ENCODE peak calls at places on chromosomes 3 and 15, in six cellular contexts. J is foreskin fibroblast; N is ELF-1; E is H54; L is stimulated activated CD8-positive, alpha-beta memory T cell treated with anti-CD3 and anti-CD28 coated beads, Interleukin-7, amount 100 ng/mL, for 1 hour; V is GM20000. O is an unnamed sample.
A peak's percentile ranks its signal among the peaks of the same experiment; 100 is the strongest.

GRCh38 chr15:62241135-62241770 is 76.2 kb upstream of the C2CD4B start:
- DNase-seq in J (no peak), N (peak; percentile 75), E (peak; percentile 12), L (no peak), V (no peak), O (no peak)

GRCh38 chr15:73922186-73923151 is 3.8 kb upstream of the LOXL1 start:
- DNase-seq in J (no peak), N (peak; percentile 76), E (no peak), L (no peak), V (no peak), O (no peak)

GRCh38 chr15:92898988-92899909 is 875 bp upstream of the CHD2 start:
- DNase-seq in J (peak; percentile 39), N (no peak), E (no peak), L (no peak), V (no peak), O (no peak)

GRCh38 chr3:114362815-114363214 is 69.0 kb downstream of the TIGIT start:
- DNase-seq in J (peak; percentile 20), N (no peak), E (no peak), L (no peak), V (peak; percentile 41), O (no peak)

GRCh38 chr3:117358717-117359314 is 649.2 kb downstream of the TUSC7 start:
- DNase-seq in J (no peak), N (no peak), E (no peak), L (no peak), V (no peak), O (no peak)

GRCh38 chr3:145854486-145854885 is 306.5 kb downstream of the PLOD2 start:
- DNase-seq in J (no peak), N (no peak), E (no peak), L (no peak), V (no peak), O (no peak)

GRCh38 chr3:185270262-185270955 is 16.6 kb upstream of the EHHADH start:
- DNase-seq in J (peak; percentile 27), N (peak; percentile 78), E (no peak), L (no peak), V (peak; percentile 26), O (no peak)

GRCh38 chr3:101635954-101636798 is 40.8 kb downstream of the ZBTB11 start:
- DNase-seq in J (peak; percentile 12), N (peak; percentile 79), E (peak; percentile 34), L (peak; percentile 46), V (peak; percentile 65), O (no peak)

GRCh38 chr3:150588027-150588830 is 14.9 kb upstream of the SELENOT start:
- DNase-seq in J (no peak), N (no peak), E (no peak), L (no peak), V (no peak), O (no peak)

GRCh38 chr15:56736308-56736707 is 3.0 kb upstream of the ZNF280D start:
- DNase-seq in J (peak; percentile 6), N (no peak), E (no peak), L (no peak), V (no peak), O (peak; percentile 72)

GRCh38 chr3:184481924-184482671 is 79.5 kb upstream of the EPHB3 start:
- DNase-seq in J (no peak), N (no peak), E (no peak), L (no peak), V (no peak), O (no peak)

GRCh38 chr3:12194209-12194608 is 35.5 kb upstream of the TIMP4 start:
- DNase-seq in J (peak; percentile 90), N (no peak), E (no peak), L (no peak), V (no peak), O (peak; percentile 61)

GRCh38 chr3:170033489-170033888 is 4.3 kb upstream of the GPR160 start:
- DNase-seq in J (no peak), N (peak; percentile 27), E (no peak), L (no peak), V (no peak), O (no peak)

GRCh38 chr3:22474706-22475470 is 723.9 kb upstream of the ZNF385D start:
- DNase-seq in J (peak; percentile 24), N (no peak), E (no peak), L (no peak), V (no peak), O (no peak)

GRCh38 chr15:99010743-99011142 is 3.2 kb upstream of the PGPEP1L start:
- DNase-seq in J (no peak), N (no peak), E (no peak), L (no peak), V (no peak), O (no peak)

GRCh38 chr15:68150186-68150585 is 54.9 kb downstream of the CALML4 start:
- DNase-seq in J (no peak), N (no peak), E (no peak), L (no peak), V (no peak), O (no peak)

GRCh38 chr3:10358309-10358980 is 37.5 kb upstream of the SEC13 start:
- DNase-seq in J (no peak), N (no peak), E (no peak), L (no peak), V (no peak), O (no peak)

GRCh38 chr15:44501768-44502366 is 35.1 kb upstream of the EIF3J start:
- DNase-seq in J (peak; percentile 20), N (no peak), E (no peak), L (no peak), V (peak; percentile 36), O (peak; percentile 12)

GRCh38 chr3:8827641-8828040 is 58.2 kb upstream of the OXTR start:
- DNase-seq in J (peak; percentile 35), N (no peak), E (no peak), L (no peak), V (no peak), O (no peak)

GRCh38 chr3:39190281-39191025 is 1.9 kb downstream of the XIRP1 start:
- DNase-seq in J (no peak), N (no peak), E (no peak), L (no peak), V (no peak), O (no peak)

GRCh38 chr3:55721716-55722484 is 234.8 kb upstream of the WNT5A start:
- DNase-seq in J (peak; percentile 14), N (no peak), E (no peak), L (no peak), V (peak; percentile 31), O (no peak)

GRCh38 chr15:85404922-85405293 is 24.5 kb downstream of the AKAP13 start:
- DNase-seq in J (no peak), N (no peak), E (no peak), L (no peak), V (no peak), O (no peak)

GRCh38 chr3:15708882-15709677 is 88.7 kb downstream of the ANKRD28 start:
- DNase-seq in J (peak; percentile 71), N (no peak), E (no peak), L (no peak), V (no peak), O (peak; percentile 19)

GRCh38 chr3:132262305-132262704 is 54.9 kb upstream of the ACP3 start:
- DNase-seq in J (no peak), N (no peak), E (no peak), L (no peak), V (no peak), O (no peak)

GRCh38 chr3:107704477-107704876 is 181.7 kb downstream of the BBX start:
- DNase-seq in J (no peak), N (no peak), E (peak; percentile 6), L (no peak), V (no peak), O (no peak)

GRCh38 chr3:58025406-58025805 is 17.2 kb downstream of the FLNB start:
- DNase-seq in J (no peak), N (no peak), E (no peak), L (no peak), V (no peak), O (no peak)

GRCh38 chr15:25783607-25784131 is 79.5 kb downstream of the ATP10A start:
- DNase-seq in J (no peak), N (peak; percentile 79), E (no peak), L (peak; percentile 19), V (no peak), O (no peak)

GRCh38 chr15:50176869-50177268 is 5.1 kb upstream of the SLC27A2 start:
- DNase-seq in J (no peak), N (no peak), E (no peak), L (no peak), V (no peak), O (no peak)

GRCh38 chr3:64530434-64531049 is 157.3 kb downstream of the ADAMTS9 start:
- DNase-seq in J (peak; percentile 34), N (peak; percentile 79), E (peak; percentile 31), L (no peak), V (peak; percentile 31), O (peak; percentile 15)

GRCh38 chr3:196422976-196423781 is 9.0 kb downstream of the UBXN7 start:
- DNase-seq in J (no peak), N (no peak), E (no peak), L (no peak), V (no peak), O (no peak)

GRCh38 chr15:51706347-51706746 is 25.0 kb downstream of the SCG3 start:
- DNase-seq in J (peak; percentile 18), N (no peak), E (no peak), L (no peak), V (no peak), O (no peak)

GRCh38 chr15:43531018-43531667 is 13.7 kb downstream of the MAP1A start:
- DNase-seq in J (no peak), N (no peak), E (no peak), L (no peak), V (no peak), O (no peak)

GRCh38 chr15:96334705-96335428 is 4.4 kb downstream of the NR2F2 start:
- DNase-seq in J (no peak), N (no peak), E (no peak), L (no peak), V (no peak), O (no peak)

GRCh38 chr3:56926513-56927282 is 124.9 kb upstream of the ARHGEF3 start:
- DNase-seq in J (no peak), N (peak; percentile 40), E (peak; percentile 57), L (no peak), V (no peak), O (peak; percentile 52)

GRCh38 chr15:85003593-85004312 is 22.1 kb downstream of the PDE8A start:
- DNase-seq in J (no peak), N (no peak), E (no peak), L (no peak), V (no peak), O (no peak)

GRCh38 chr3:18633002-18633401 is 207.9 kb upstream of the SATB1 start:
- DNase-seq in J (no peak), N (no peak), E (no peak), L (no peak), V (no peak), O (no peak)